ENCODE peak calls at places on chromosome 22, in nine cellular contexts. S, Q, X, E, L, R, T, A and I are unnamed samples. For H3K4me1, the result is how much of the 10 kb centered on the place peaks cover.

GRCh38 chr22:17269224-17269606 is 50.0 kb upstream of the ADA2 start:
- DNase-seq in S (no peak), Q (no peak), X (no peak), E (no peak), L (no peak), R (no peak), T (no peak), A (no peak), I (no peak)

GRCh38 chr22:23154461-23154860 is 9.2 kb downstream of the RAB36 start:
- DNase-seq in S (no peak), Q (no peak), X (no peak), E (no peak), L (no peak), R (no peak), T (no peak), A (no peak), I (no peak)

GRCh38 chr22:29152381-29153138 is 53.1 kb upstream of the EMID1 start:
- DNase-seq in S (no peak), Q (no peak), X (no peak), E (peak), L (peak), R (no peak), T (no peak), A (no peak), I (peak)

GRCh38 chr22:43014062-43014875 is 680 bp downstream of the PACSIN2 start:
- DNase-seq in S (peak), Q (peak), X (peak), E (no peak), L (peak), R (peak), T (peak), A (no peak), I (peak)

GRCh38 chr22:17046949-17047348 is 37.9 kb upstream of the IL17RA start:
- DNase-seq in S (no peak), Q (no peak), X (no peak), E (no peak), L (no peak), R (no peak), T (no peak), A (no peak), I (no peak)

GRCh38 chr22:42174062-42174461 is 43.5 kb upstream of the CYP2D6 start:
- DNase-seq in S (no peak), Q (no peak), X (no peak), E (no peak), L (no peak), R (no peak), T (no peak), A (no peak), I (no peak)

GRCh38 chr22:26893034-26893710 is 235.8 kb downstream of the MIAT start:
- DNase-seq in S (no peak), Q (no peak), X (no peak), E (no peak), L (no peak), R (no peak), T (no peak), A (no peak), I (peak)

GRCh38 chr22:48950151-48950915 is 877.3 kb downstream of the BRD1 start:
- DNase-seq in S (no peak), Q (no peak), X (no peak), E (peak), L (no peak), R (no peak), T (no peak), A (no peak), I (peak)

GRCh38 chr22:22359465-22359864 is 114.9 kb downstream of the VPREB1 start:
- DNase-seq in S (no peak), Q (no peak), X (no peak), E (no peak), L (no peak), R (no peak), T (no peak), A (no peak), I (no peak)

GRCh38 chr22:29670615-29671014 is 49.2 kb upstream of the CABP7 start:
- DNase-seq in S (no peak), Q (no peak), X (no peak), E (no peak), L (no peak), R (no peak), T (no peak), A (no peak), I (no peak)

GRCh38 chr22:21961886-21962654 is 9.4 kb upstream of the PPM1F start:
- DNase-seq in S (peak), Q (no peak), X (no peak), E (no peak), L (no peak), R (no peak), T (peak), A (peak), I (no peak)

GRCh38 chr22:17258015-17258827 is 39.0 kb upstream of the ADA2 start:
- DNase-seq in S (peak), Q (peak), X (peak), E (no peak), L (peak), R (peak), T (peak), A (no peak), I (peak)

GRCh38 chr22:33240901-33241300 is 182.7 kb upstream of the SYN3 start:
- DNase-seq in S (no peak), Q (no peak), X (no peak), E (no peak), L (no peak), R (no peak), T (no peak), A (no peak), I (no peak)

GRCh38 chr22:17781319-17782031 is 7.2 kb upstream of the BID start:
- DNase-seq in S (peak), Q (peak), X (no peak), E (no peak), L (no peak), R (peak), T (no peak), A (peak), I (no peak)

GRCh38 chr22:25919452-25919851 is 177.5 kb downstream of the MYO18B start:
- DNase-seq in S (no peak), Q (no peak), X (no peak), E (no peak), L (no peak), R (no peak), T (no peak), A (no peak), I (no peak)

GRCh38 chr22:48343461-48343860 is 1484.2 kb downstream of the BRD1 start:
- DNase-seq in S (no peak), Q (no peak), X (no peak), E (no peak), L (no peak), R (no peak), T (no peak), A (no peak), I (no peak)

GRCh38 chr22:26579331-26579886 is 10.5 kb downstream of the TPST2 start:
- DNase-seq in S (no peak), Q (no peak), X (no peak), E (no peak), L (peak), R (peak), T (no peak), A (no peak), I (no peak)

GRCh38 chr22:42938976-42939375 is 76.0 kb downstream of the PACSIN2 start:
- DNase-seq in S (no peak), Q (no peak), X (no peak), E (no peak), L (no peak), R (no peak), T (peak), A (no peak), I (no peak)

GRCh38 chr22:42299586-42300285 is 29.3 kb upstream of the TCF20 start:
- DNase-seq in S (no peak), Q (no peak), X (no peak), E (peak), L (no peak), R (peak), T (no peak), A (no peak), I (no peak)

GRCh38 chr22:40764743-40765441 is 54.3 kb downstream of the SLC25A17 start:
- DNase-seq in S (no peak), Q (no peak), X (no peak), E (no peak), L (no peak), R (peak), T (no peak), A (no peak), I (no peak)

GRCh38 chr22:37777122-37777687 is 30.5 kb upstream of the GCAT start:
- DNase-seq in S (peak), Q (peak), X (peak), E (no peak), L (peak), R (no peak), T (peak), A (no peak), I (peak)

GRCh38 chr22:17264321-17265052 is 45.3 kb upstream of the ADA2 start:
- DNase-seq in S (no peak), Q (peak), X (peak), E (no peak), L (no peak), R (no peak), T (no peak), A (no peak), I (no peak)

GRCh38 chr22:32512267-32512982 is 37.8 kb downstream of the FBXO7 start:
- DNase-seq in S (no peak), Q (no peak), X (no peak), E (no peak), L (no peak), R (no peak), T (no peak), A (no peak), I (no peak)

GRCh38 chr22:41197808-41198585 is 7.1 kb upstream of the L3MBTL2 start:
- DNase-seq in S (peak), Q (peak), X (no peak), E (peak), L (peak), R (peak), T (peak), A (no peak), I (no peak)

GRCh38 chr22:41447435-41448188 is 1.0 kb upstream of the TOB2 start:
- DNase-seq in S (peak), Q (peak), X (peak), E (peak), L (peak), R (peak), T (peak), A (peak), I (peak)

GRCh38 chr22:32644252-32645100 is 157.0 kb upstream of the TIMP3 start:
- DNase-seq in S (no peak), Q (no peak), X (peak), E (peak), L (peak), R (no peak), T (peak), A (no peak), I (peak)

GRCh38 chr22:48743601-48744282 is 1083.9 kb downstream of the BRD1 start:
- DNase-seq in S (no peak), Q (no peak), X (no peak), E (peak), L (no peak), R (no peak), T (no peak), A (no peak), I (no peak)

GRCh38 chr22:33908201-33909074 is 11.8 kb downstream of the LARGE1 start:
- DNase-seq in S (no peak), Q (no peak), X (no peak), E (no peak), L (no peak), R (no peak), T (no peak), A (no peak), I (no peak)

GRCh38 chr22:37674951-37675929 is at the start of gene LGALS1:
- DNase-seq in S (peak), Q (peak), X (peak), E (peak), L (peak), R (peak), T (peak), A (peak), I (peak)

GRCh38 chr22:37740455-37741311 is 43.8 kb downstream of the TRIOBP start:
- DNase-seq in S (no peak), Q (no peak), X (no peak), E (no peak), L (no peak), R (peak), T (no peak), A (no peak), I (no peak)

GRCh38 chr22:34973016-34973415 is 92.9 kb upstream of the ISX start:
- DNase-seq in S (no peak), Q (no peak), X (no peak), E (no peak), L (no peak), R (no peak), T (no peak), A (no peak), I (no peak)

DNA sequence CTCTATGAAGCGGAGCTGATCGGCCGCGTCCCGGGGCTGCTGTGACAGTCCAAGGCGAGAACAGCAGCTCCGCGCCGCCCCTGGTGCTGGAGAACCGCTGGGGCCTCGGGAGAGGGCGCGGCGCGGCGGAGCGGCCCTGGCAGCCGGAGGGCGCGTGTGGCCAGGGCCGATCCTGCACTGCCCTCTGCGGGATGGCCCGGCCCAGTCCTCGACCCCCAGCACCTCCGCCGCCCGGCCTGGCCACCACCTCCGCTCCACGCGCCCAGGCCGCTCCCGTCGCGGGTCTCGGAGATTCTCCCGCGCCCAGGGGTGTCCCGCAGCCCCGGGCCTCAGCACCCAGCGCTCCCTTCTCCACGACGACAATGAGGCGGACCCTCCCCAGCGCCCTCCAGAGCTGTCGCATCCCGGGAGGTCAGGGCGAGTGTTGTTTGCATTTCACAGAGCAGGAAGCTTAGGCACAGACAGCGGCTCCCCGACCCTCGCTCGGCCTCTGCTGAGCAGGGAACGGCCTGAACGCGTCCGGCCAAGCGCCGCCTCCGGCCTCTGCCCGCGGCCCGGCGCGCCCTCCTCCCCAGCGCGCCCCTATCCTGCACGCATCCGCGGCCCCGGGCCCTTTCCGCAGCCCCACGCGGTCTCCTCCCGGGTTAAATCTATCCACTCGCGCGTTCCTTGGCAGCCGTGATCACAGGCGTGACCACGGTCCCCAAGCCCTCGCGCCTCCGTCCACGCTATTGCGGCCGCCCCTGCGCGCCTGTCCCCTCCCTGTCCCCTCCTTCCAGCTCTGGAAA is 109.7 kb downstream of the WNT7B start:
- DNase-seq in S (no peak), Q (peak), X (no peak), E (no peak), L (peak), R (no peak), T (peak), A (no peak), I (no peak)
- TF ChIP-seq CTCF in S (no peak), Q (peak), X (peak), E (no peak), L (peak), R (no peak), T (peak), A (no peak), I (no peak)

GRCh38 chr22:38865201-38866023 is 6.6 kb downstream of the CBX6 start:
- DNase-seq in S (no peak), Q (no peak), X (no peak), E (peak), L (no peak), R (no peak), T (no peak), A (no peak), I (no peak)
- H3K4me1 ChIP-seq in S (under half), Q (half or more), X (under half), E (half or more), L (half or more), R (under half), T (under half), A (under half), I (under half)

GRCh38 chr22:36368359-36368983 is 19.3 kb downstream of the MYH9 start:
- DNase-seq in S (peak), Q (peak), X (no peak), E (no peak), L (no peak), R (no peak), T (no peak), A (peak), I (no peak)
- TF ChIP-seq CTCF in S (peak), Q (peak), X (no peak), E (no peak), L (peak), R (no peak), T (peak), A (no peak), I (peak)

GRCh38 chr22:50267591-50268390 is 2.4 kb downstream of the MAPK11 start:
- DNase-seq in S (no peak), Q (no peak), X (peak), E (no peak), L (peak), R (peak), T (peak), A (peak), I (peak)
- H3K4me1 ChIP-seq in S (under half), Q (under half), X (under half), E (half or more), L (half or more), R (under half), T (under half), A (under half), I (under half)

GRCh38 chr22:20206709-20207215 is 55.9 kb upstream of the CCDC188 start:
- DNase-seq in S (no peak), Q (no peak), X (no peak), E (no peak), L (no peak), R (peak), T (peak), A (peak), I (no peak)
- TF ChIP-seq CTCF in S (no peak), Q (no peak), X (no peak), E (no peak), L (no peak), R (no peak), T (peak), A (no peak), I (no peak)

GRCh38 chr22:39312410-39312809 is 7.0 kb downstream of the RPL3 start:
- DNase-seq in S (no peak), Q (no peak), X (no peak), E (no peak), L (no peak), R (no peak), T (no peak), A (no peak), I (no peak)

GRCh38 chr22:39313258-39314001 is 6.0 kb downstream of the RPL3 start:
- DNase-seq in S (no peak), Q (no peak), X (no peak), E (no peak), L (no peak), R (no peak), T (no peak), A (no peak), I (no peak)

GRCh38 chr22:39316440-39317083 is 2.9 kb downstream of the RPL3 start:
- DNase-seq in S (peak), Q (peak), X (peak), E (peak), L (peak), R (peak), T (peak), A (peak), I (peak)

GRCh38 chr22:39315389-39315788 is 4.0 kb downstream of the RPL3 start:
- DNase-seq in S (no peak), Q (no peak), X (no peak), E (no peak), L (no peak), R (no peak), T (no peak), A (no peak), I (no peak)

GRCh38 chr22:39314251-39314971 is 5.0 kb downstream of the RPL3 start:
- DNase-seq in S (no peak), Q (peak), X (no peak), E (no peak), L (no peak), R (no peak), T (peak), A (no peak), I (no peak)
- H3K4me1 ChIP-seq in S (under half), Q (under half), X (under half), E (under half), L (half or more), R (under half), T (half or more), A (half or more), I (under half)

GRCh38 chr22:24230911-24231656 is 13.8 kb downstream of the GGT5 start:
- DNase-seq in S (no peak), Q (no peak), X (no peak), E (no peak), L (peak), R (peak), T (peak), A (no peak), I (peak)
- TF ChIP-seq CTCF in S (peak), Q (peak), X (no peak), E (no peak), L (peak), R (peak), T (peak), A (peak), I (no peak)